ENCODE peak calls at places on chromosomes 6 and 20, in six cellular contexts. A is COR-L47; X is T-helper 2 cell; V is activated CD8-positive, alpha-beta memory T cell treated with anti-CD3 and anti-CD28 coated beads, Interleukin-2, amount 50 U/mL, for 4 hours; L is effector CD8-positive, alpha-beta T cell; F is heart right ventricle. H is an unnamed sample.

GRCh38 chr6:170201361-170201760 is 89.5 kb downstream of the DLL1 start:
- DNase-seq in L (no peak), F (no peak), A (no peak), V (no peak), X (no peak), H (no peak)

GRCh38 chr20:45445805-45446562 is 23.6 kb upstream of the WFDC2 start:
- DNase-seq in F (no peak), A (no peak), V (no peak), L (no peak), X (no peak), H (no peak)

GRCh38 chr6:74631558-74631957 is 574.3 kb downstream of the COL12A1 start:
- DNase-seq in X (no peak), F (no peak), V (no peak), L (no peak), A (no peak), H (no peak)

GRCh38 chr20:3165473-3166337 is 6.0 kb upstream of the FASTKD5 start:
- DNase-seq in A (peak; percentile 72), V (no peak), F (peak; percentile 76), L (no peak), X (no peak), H (no peak)

GRCh38 chr20:24962182-24962492 is 13.1 kb downstream of the CST7 start:
- DNase-seq in F (no peak), X (no peak), A (no peak), L (no peak), V (no peak), H (no peak)

GRCh38 chr6:166672146-166672545 is 45.1 kb upstream of the RPS6KA2 start:
- DNase-seq in V (no peak), L (no peak), F (no peak), A (no peak), X (no peak), H (no peak)

GRCh38 chr6:117829594-117830319 is 77.3 kb upstream of the SLC35F1 start:
- DNase-seq in L (no peak), V (no peak), A (no peak), F (no peak), X (no peak), H (peak; percentile 69)

GRCh38 chr6:35087361-35088280 is 53.5 kb downstream of the TCP11 start:
- DNase-seq in L (no peak), F (peak; percentile 44), V (no peak), A (no peak), X (no peak), H (no peak)

GRCh38 chr20:40668449-40669228 is 20.4 kb downstream of the MAFB start:
- DNase-seq in F (no peak), X (no peak), L (no peak), A (no peak), V (no peak), H (peak; percentile 35)

GRCh38 chr6:108850669-108851467 is 2.6 kb downstream of the ARMC2 start:
- DNase-seq in V (no peak), F (peak; percentile 70), A (no peak), X (no peak), L (no peak), H (no peak)

GRCh38 chr6:108186226-108186625 is 20.4 kb downstream of the NR2E1 start:
- DNase-seq in V (no peak), F (no peak), X (no peak), A (no peak), L (no peak), H (no peak)

H was measured in T1000.